ENCODE peak calls at places on chromosomes 11 and 22, in ten cellular contexts. O is HCT116, I is brain microvascular endothelial cell, T is AG09309, V is tibial nerve, C is uterus, Z is astrocyte of the spinal cord, H is hepatocyte, U is retinal pigment epithelial cell, X is PC-9. R is an unnamed sample.

GRCh38 chr22:22877523-22878210 is 9.9 kb upstream of the IGLL5 start:
- DNase-seq in O (peak; percentile 54), I (peak; percentile 36), T (no peak), V (no peak), C (no peak), Z (peak; percentile 26), H (peak; percentile 78), U (peak; percentile 0), X (peak; percentile 17), R (peak; percentile 15)

GRCh38 chr22:19638282-19639015 is 75.9 kb upstream of the SEPTIN5 start:
- DNase-seq in O (no peak), I (no peak), T (no peak), V (no peak), C (no peak), Z (no peak), H (no peak), U (no peak), X (no peak), R (no peak)

GRCh38 chr11:105611837-105612480 is 2.1 kb downstream of the GRIA4 start:
- DNase-seq in O (no peak), I (no peak), T (no peak), V (no peak), C (no peak), Z (no peak), H (no peak), U (no peak), X (no peak), R (no peak)

GRCh38 chr11:1202776-1203504 is 19.9 kb upstream of the MUC5B start:
- DNase-seq in O (peak; percentile 23), I (peak; percentile 9), T (no peak), V (peak; percentile 41), C (peak; percentile 53), Z (peak; percentile 8), H (peak; percentile 79), U (no peak), X (peak; percentile 65), R (no peak)

GRCh38 chr11:43508511-43508918 is 149.8 kb downstream of the TTC17 start:
- DNase-seq in O (no peak), I (peak; percentile 41), T (peak; percentile 46), V (no peak), C (no peak), Z (peak; percentile 40), H (peak; percentile 37), U (no peak), X (no peak), R (no peak)

GRCh38 chr22:23997092-23997491 is 8.2 kb downstream of the GSTT4 start:
- DNase-seq in O (no peak), I (no peak), T (no peak), V (no peak), C (no peak), Z (no peak), H (no peak), U (no peak), X (no peak), R (no peak)

GRCh38 chr11:117387992-117388765 is 60.5 kb downstream of the CEP164 start:
- DNase-seq in O (no peak), I (peak; percentile 9), T (peak; percentile 66), V (no peak), C (no peak), Z (peak; percentile 59), H (no peak), U (no peak), X (no peak), R (no peak)

GRCh38 chr11:121323208-121323607 is 30.6 kb downstream of the SC5D start:
- DNase-seq in O (no peak), I (no peak), T (no peak), V (no peak), C (no peak), Z (no peak), H (no peak), U (no peak), X (no peak), R (no peak)

GRCh38 chr11:33452806-33453205 is 195.6 kb downstream of the HIPK3 start:
- DNase-seq in O (no peak), I (peak; percentile 89), T (peak; percentile 67), V (no peak), C (no peak), Z (peak; percentile 91), H (peak; percentile 30), U (peak; percentile 66), X (peak; percentile 26), R (no peak)

GRCh38 chr11:117663389-117663788 is 133.6 kb downstream of the DSCAML1 start:
- DNase-seq in O (no peak), I (no peak), T (no peak), V (no peak), C (no peak), Z (no peak), H (no peak), U (no peak), X (no peak), R (no peak)

GRCh38 chr11:113332638-113333329 is 18.4 kb downstream of the TTC12 start:
- DNase-seq in O (no peak), I (no peak), T (no peak), V (no peak), C (no peak), Z (no peak), H (no peak), U (no peak), X (no peak), R (no peak)

DNA sequence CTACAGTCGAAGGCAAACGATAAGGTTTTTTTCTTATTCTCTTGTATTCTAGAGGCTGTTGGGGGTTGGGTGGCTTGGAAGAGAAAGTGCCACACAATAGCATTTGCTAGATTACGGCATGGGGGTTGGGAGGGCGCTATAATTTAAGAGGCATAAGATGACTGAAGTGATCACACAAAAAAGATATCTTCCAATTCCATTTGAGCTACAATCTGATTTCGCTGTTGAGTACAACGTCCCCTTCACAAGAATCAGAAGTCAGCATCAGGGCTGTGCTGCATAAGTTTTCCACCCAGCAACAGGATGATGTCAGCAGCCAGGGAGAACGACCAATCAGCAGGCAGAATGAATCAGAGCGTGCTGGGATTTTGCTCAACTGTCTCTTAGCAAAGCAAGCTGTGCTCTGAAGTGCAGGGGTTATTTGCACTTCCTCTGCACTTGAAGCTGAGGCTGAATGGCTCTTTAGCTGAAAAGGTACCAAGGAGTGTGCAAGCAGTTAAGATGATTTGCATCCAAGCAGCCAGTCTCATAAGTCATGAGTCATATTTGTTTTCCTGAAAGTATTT is 23.2 kb upstream of the SESN3 start:
- DNase-seq in O (peak; percentile 64), I (peak; percentile 92), T (peak; percentile 61), V (peak; percentile 61), C (peak; percentile 80), Z (peak; percentile 90), H (peak; percentile 92), U (peak; percentile 85), X (peak; percentile 1), R (peak; percentile 89)
- H3K4me3 ChIP-seq in O (peak overlapping the region; percentile 24), I (peak overlapping the region; percentile 54), T (peak overlapping the region; percentile 14), V (no peak overlapping the region), C (no peak overlapping the region), Z (peak overlapping the region; percentile 38), H (no peak overlapping the region), U (peak overlapping the region; percentile 38), X (no peak overlapping the region), R (no peak overlapping the region)

GRCh38 chr11:119316729-119317591 is at the start of gene MCAM:
- DNase-seq in O (no peak), I (no peak), T (no peak), V (no peak), C (peak; percentile 57), Z (peak; percentile 43), H (peak; percentile 65), U (no peak), X (peak; percentile 51), R (no peak)

GRCh38 chr11:119317592-119318239 is 786 bp upstream of the MCAM start:
- DNase-seq in O (no peak), I (no peak), T (no peak), V (no peak), C (no peak), Z (no peak), H (no peak), U (no peak), X (no peak), R (no peak)

GRCh38 chr11:119316017-119316728 is 757 bp downstream of the MCAM start:
- DNase-seq in O (no peak), I (no peak), T (no peak), V (no peak), C (peak; percentile 57), Z (peak; percentile 31), H (no peak), U (no peak), X (peak; percentile 54), R (no peak)

GRCh38 chr11:119314748-119315138 is 2.2 kb downstream of the MCAM start:
- DNase-seq in O (no peak), I (no peak), T (no peak), V (no peak), C (no peak), Z (no peak), H (no peak), U (no peak), X (no peak), R (no peak)

DNA sequence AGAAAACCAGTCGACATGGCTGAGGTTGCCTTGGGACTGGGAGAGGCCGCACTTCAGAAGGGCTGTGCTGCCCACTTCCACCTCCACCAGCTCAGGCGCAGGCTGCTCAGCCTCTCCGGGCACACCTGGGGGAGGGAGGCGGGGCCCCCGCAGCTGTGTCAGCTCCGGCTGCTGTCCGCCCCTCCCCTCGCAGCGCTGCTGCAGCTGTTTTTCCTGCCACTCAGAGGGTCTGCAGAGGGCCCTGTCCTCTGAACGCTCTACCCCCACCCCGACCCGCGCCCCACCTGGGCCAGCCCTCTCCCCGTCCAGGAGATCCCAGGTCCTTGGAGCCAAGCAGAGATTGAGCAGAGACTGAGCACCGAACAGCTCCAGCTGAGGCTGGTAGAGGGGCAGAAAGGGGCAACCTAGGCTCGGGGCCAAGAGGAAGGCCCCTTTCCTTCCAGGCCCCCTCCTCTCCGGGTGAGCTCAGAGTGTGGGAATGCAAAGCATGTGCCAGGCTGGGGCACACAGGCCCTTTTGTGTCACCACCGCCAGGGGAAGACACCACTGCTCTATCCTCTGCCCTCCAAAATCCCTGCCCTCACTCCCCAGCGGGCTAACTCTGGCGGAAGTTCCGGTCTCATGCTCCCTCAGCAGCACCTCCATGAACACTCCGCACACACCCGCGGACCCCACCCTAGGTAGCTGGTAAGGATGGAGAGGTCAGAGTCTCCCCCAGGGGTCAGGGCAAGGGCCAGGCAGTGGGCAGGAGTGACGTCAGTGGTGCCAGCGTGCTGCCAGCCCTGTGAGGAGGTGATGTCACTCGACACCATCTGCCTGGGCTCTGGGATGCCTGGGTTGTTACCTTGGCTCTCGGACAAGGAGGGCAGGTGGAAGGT is 1.6 kb downstream of the MCAM start:
- DNase-seq in O (no peak), I (no peak), T (no peak), V (no peak), C (peak; percentile 40), Z (no peak), H (no peak), U (no peak), X (peak; percentile 65), R (no peak)
- TF ChIP-seq CTCF in O (peak; percentile 29), I (peak; percentile 25), T (no peak), V (no peak), C (no peak), Z (no peak), H (peak; percentile 3), U (peak; percentile 4), X (peak; percentile 34), R (no peak)

GRCh38 chr11:103325686-103326069 is 216.5 kb downstream of the DYNC2H1 start:
- DNase-seq in O (no peak), I (no peak), T (no peak), V (no peak), C (no peak), Z (no peak), H (no peak), U (no peak), X (no peak), R (no peak)
- H3K4me3 ChIP-seq in O (no peak overlapping the region), I (no peak overlapping the region), T (no peak overlapping the region), V (no peak overlapping the region), C (no peak overlapping the region), Z (no peak overlapping the region), H (no peak overlapping the region), U (no peak overlapping the region), X (no peak overlapping the region), R (no peak overlapping the region)

GRCh38 chr22:43050995-43051394 is 36.0 kb upstream of the PACSIN2 start:
- DNase-seq in O (no peak), I (no peak), T (no peak), V (no peak), C (no peak), Z (no peak), H (no peak), U (no peak), X (no peak), R (no peak)
- TF ChIP-seq CTCF in O (peak; percentile 10), I (no peak), T (no peak), V (no peak), C (no peak), Z (no peak), H (no peak), U (no peak), X (no peak), R (no peak)